ENCODE peak calls at places on chromosome 2, in nine cellular contexts. B is AML-193; T is frontal cortex; V is mucosa of descending colon; I is thyroid gland; C is posterior cingulate gyrus; R is activated effector memory CD4-positive, alpha-beta T cell treated with Interleukin-2 at 50 U/mL for 16 hours; L is Ammon's horn; G is T-helper 2 cell. H is an unnamed sample.
A peak's percentile ranks its signal among the peaks of the same experiment; 100 is the strongest.

GRCh38 chr2:58146707-58147106 is 94.4 kb downstream of the FANCL start:
- DNase-seq in B (no peak), T (no peak), V (no peak), I (no peak), C (no peak), R (no peak), L (no peak), G (peak; percentile 21), H (no peak)

GRCh38 chr2:191916826-191917225 is 69.9 kb upstream of the CAVIN2 start:
- DNase-seq in B (no peak), T (no peak), V (no peak), I (no peak), C (no peak), R (no peak), L (no peak), G (no peak), H (no peak)

GRCh38 chr2:64134813-64135212 is 9.4 kb downstream of the PELI1 start:
- DNase-seq in B (no peak), T (no peak), V (no peak), I (no peak), C (no peak), R (no peak), L (no peak), G (peak; percentile 72), H (no peak)

GRCh38 chr2:62631160-62632085 is 74.1 kb upstream of the EHBP1 start:
- DNase-seq in B (no peak), T (no peak), V (no peak), I (peak; percentile 20), C (no peak), R (no peak), L (no peak), G (peak; percentile 22), H (no peak)

GRCh38 chr2:192267484-192267883 is 72.8 kb upstream of the TMEFF2 start:
- DNase-seq in B (peak; percentile 54), T (no peak), V (no peak), I (no peak), C (no peak), R (no peak), L (no peak), G (no peak), H (no peak)

GRCh38 chr2:148794558-148794957 is 80.5 kb upstream of the KIF5C start:
- DNase-seq in B (no peak), T (no peak), V (no peak), I (no peak), C (no peak), R (no peak), L (no peak), G (no peak), H (no peak)

GRCh38 chr2:188046437-188046836 is 245.2 kb upstream of the GULP1 start:
- DNase-seq in B (no peak), T (no peak), V (no peak), I (no peak), C (no peak), R (no peak), L (no peak), G (no peak), H (no peak)

GRCh38 chr2:210762604-210763588 is 206.5 kb downstream of the CPS1 start:
- DNase-seq in B (no peak), T (no peak), V (no peak), I (no peak), C (no peak), R (no peak), L (no peak), G (no peak), H (no peak)

GRCh38 chr2:127100261-127101047 is 6.5 kb downstream of the BIN1 start:
- DNase-seq in B (no peak), T (no peak), V (peak; percentile 85), I (no peak), C (peak; percentile 52), R (no peak), L (no peak), G (no peak), H (no peak)

GRCh38 chr2:43133708-43134570 is 92.5 kb downstream of the ZFP36L2 start:
- DNase-seq in B (peak; percentile 91), T (no peak), V (peak; percentile 72), I (no peak), C (peak; percentile 80), R (peak; percentile 77), L (peak; percentile 83), G (peak; percentile 96), H (no peak)

GRCh38 chr2:56130463-56131070 is 53.2 kb upstream of the CCDC85A start:
- DNase-seq in B (peak; percentile 25), T (no peak), V (no peak), I (peak; percentile 43), C (no peak), R (no peak), L (peak; percentile 65), G (no peak), H (no peak)

GRCh38 chr2:127023504-127023903 is 83.5 kb downstream of the BIN1 start:
- DNase-seq in B (no peak), T (no peak), V (no peak), I (no peak), C (no peak), R (no peak), L (no peak), G (no peak), H (no peak)

GRCh38 chr2:174124171-174124570 is 124.2 kb downstream of the OLA1 start:
- DNase-seq in B (no peak), T (no peak), V (no peak), I (no peak), C (no peak), R (no peak), L (no peak), G (no peak), H (no peak)

GRCh38 chr2:234147335-234147861 is 96.9 kb downstream of the SPP2 start:
- DNase-seq in B (no peak), T (no peak), V (no peak), I (no peak), C (no peak), R (no peak), L (no peak), G (peak; percentile 89), H (no peak)

GRCh38 chr2:236572482-236572881 is 2.9 kb downstream of the ACKR3 start:
- DNase-seq in B (no peak), T (no peak), V (no peak), I (peak; percentile 60), C (no peak), R (no peak), L (no peak), G (no peak), H (no peak)

GRCh38 chr2:233290446-233290845 is 17.2 kb upstream of the SAG start:
- DNase-seq in B (no peak), T (no peak), V (no peak), I (peak; percentile 39), C (no peak), R (no peak), L (no peak), G (no peak), H (no peak)

GRCh38 chr2:116148361-116148760 is 1666.1 kb upstream of the DDX18 start:
- DNase-seq in B (no peak), T (no peak), V (no peak), I (no peak), C (no peak), R (no peak), L (no peak), G (no peak), H (no peak)

GRCh38 chr2:239789711-239790110 is 235.4 kb downstream of the NDUFA10 start:
- DNase-seq in B (no peak), T (no peak), V (no peak), I (no peak), C (peak; percentile 65), R (no peak), L (no peak), G (no peak), H (peak; percentile 59)

GRCh38 chr2:28586864-28587263 is 91.0 kb downstream of the PLB1 start:
- DNase-seq in B (no peak), T (no peak), V (no peak), I (no peak), C (no peak), R (peak; percentile 66), L (no peak), G (peak; percentile 79), H (peak; percentile 72)

GRCh38 chr2:239526666-239527415 is 126.0 kb upstream of the HDAC4 start:
- DNase-seq in B (no peak), T (no peak), V (no peak), I (no peak), C (peak; percentile 67), R (no peak), L (no peak), G (no peak), H (no peak)

GRCh38 chr2:237012577-237013237 is 73.0 kb upstream of the COPS8 start:
- DNase-seq in B (no peak), T (no peak), V (no peak), I (no peak), C (no peak), R (no peak), L (no peak), G (no peak), H (peak; percentile 67)

GRCh38 chr2:62568983-62569837 is 63.2 kb upstream of the TMEM17 start:
- DNase-seq in B (no peak), T (no peak), V (no peak), I (no peak), C (no peak), R (no peak), L (no peak), G (no peak), H (no peak)

GRCh38 chr2:17821535-17822451 is 5.5 kb downstream of the MSGN1 start:
- DNase-seq in B (no peak), T (no peak), V (no peak), I (no peak), C (no peak), R (no peak), L (no peak), G (no peak), H (no peak)

H was measured in mesenteric fat pad.